ENCODE peak calls at places on chromosomes 12 and 14, in eight cellular contexts. S is dorsolateral prefrontal cortex, T is thoracic aorta, U is B cell, M is GM06990, C is left ventricle myocardium inferior, Q is heart right ventricle, Y is astrocyte of the spinal cord. A is an unnamed sample.
A peak's percentile ranks its signal among the peaks of the same experiment; 100 is the strongest.

GRCh38 chr12:58757422-58757821 is 162.9 kb downstream of the LRIG3 start:
- DNase-seq in S (no peak), T (no peak), U (no peak), M (no peak), C (no peak), Q (no peak), Y (peak; percentile 92), A (no peak)

GRCh38 chr12:6955462-6956331 is 4.5 kb downstream of the PTPN6 start:
- DNase-seq in S (no peak), T (no peak), U (no peak), M (no peak), C (peak; percentile 2), Q (no peak), Y (no peak), A (no peak)

GRCh38 chr12:79121486-79121885 is 256.9 kb downstream of the SYT1 start:
- DNase-seq in S (no peak), T (no peak), U (no peak), M (no peak), C (no peak), Q (no peak), Y (no peak), A (no peak)

GRCh38 chr12:125944446-125944845 is 879.2 kb downstream of the AACS start:
- DNase-seq in S (no peak), T (no peak), U (no peak), M (no peak), C (no peak), Q (no peak), Y (no peak), A (no peak)

GRCh38 chr12:108918206-108918605 is 38.3 kb downstream of the DAO start:
- DNase-seq in S (no peak), T (no peak), U (no peak), M (no peak), C (no peak), Q (no peak), Y (no peak), A (no peak)

GRCh38 chr14:76564471-76565119 is 188.7 kb downstream of the ESRRB start:
- DNase-seq in S (no peak), T (no peak), U (no peak), M (no peak), C (no peak), Q (no peak), Y (no peak), A (no peak)

GRCh38 chr12:88854260-88854659 is 274.0 kb upstream of the KITLG start:
- DNase-seq in S (no peak), T (no peak), U (no peak), M (no peak), C (no peak), Q (no peak), Y (peak; percentile 72), A (no peak)

GRCh38 chr14:101880016-101880297 is 84.4 kb upstream of the DYNC1H1 start:
- DNase-seq in S (no peak), T (no peak), U (no peak), M (no peak), C (no peak), Q (no peak), Y (no peak), A (no peak)

GRCh38 chr14:81990312-81990761 is 456.7 kb upstream of the SEL1L start:
- DNase-seq in S (no peak), T (no peak), U (peak; percentile 38), M (no peak), C (no peak), Q (peak; percentile 20), Y (peak; percentile 42), A (peak; percentile 40)

GRCh38 chr14:91873476-91874265 is 6.3 kb upstream of the TC2N start:
- DNase-seq in S (no peak), T (no peak), U (peak; percentile 59), M (peak; percentile 71), C (no peak), Q (no peak), Y (no peak), A (no peak)

GRCh38 chr12:19030180-19030579 is 99.4 kb upstream of the PLEKHA5 start:
- DNase-seq in S (no peak), T (no peak), U (no peak), M (no peak), C (no peak), Q (no peak), Y (no peak), A (no peak)

GRCh38 chr12:128387811-128388422 is 120.9 kb downstream of the TMEM132C start:
- DNase-seq in S (no peak), T (no peak), U (peak; percentile 2), M (peak; percentile 4), C (no peak), Q (peak; percentile 37), Y (no peak), A (peak; percentile 68)

GRCh38 chr12:130049666-130050065 is 112.6 kb upstream of the FZD10 start:
- DNase-seq in S (no peak), T (no peak), U (no peak), M (no peak), C (no peak), Q (no peak), Y (no peak), A (no peak)

GRCh38 chr12:101698782-101699347 is 1.4 kb downstream of the CHPT1 start:
- DNase-seq in S (no peak), T (no peak), U (no peak), M (no peak), C (no peak), Q (no peak), Y (peak; percentile 29), A (no peak)
- TF ChIP-seq CTCF in S (peak; percentile 21), T (no peak), U (peak; percentile 20), M (peak; percentile 30), C (peak; percentile 22), Q (no peak), Y (peak; percentile 43), A (peak; percentile 10)

GRCh38 chr12:54956322-54956721 is 28.2 kb downstream of the TESPA1 start:
- DNase-seq in S (no peak), T (no peak), U (no peak), M (no peak), C (no peak), Q (no peak), Y (no peak), A (no peak)

GRCh38 chr12:54961190-54961589 is 23.4 kb downstream of the TESPA1 start:
- DNase-seq in S (no peak), T (no peak), U (no peak), M (no peak), C (no peak), Q (no peak), Y (no peak), A (no peak)

GRCh38 chr12:54956818-54957641 is 27.5 kb downstream of the TESPA1 start:
- DNase-seq in S (no peak), T (no peak), U (no peak), M (no peak), C (no peak), Q (no peak), Y (no peak), A (no peak)

GRCh38 chr12:54959291-54960018 is 25.1 kb downstream of the TESPA1 start:
- DNase-seq in S (no peak), T (no peak), U (no peak), M (no peak), C (no peak), Q (no peak), Y (no peak), A (no peak)

DNA sequence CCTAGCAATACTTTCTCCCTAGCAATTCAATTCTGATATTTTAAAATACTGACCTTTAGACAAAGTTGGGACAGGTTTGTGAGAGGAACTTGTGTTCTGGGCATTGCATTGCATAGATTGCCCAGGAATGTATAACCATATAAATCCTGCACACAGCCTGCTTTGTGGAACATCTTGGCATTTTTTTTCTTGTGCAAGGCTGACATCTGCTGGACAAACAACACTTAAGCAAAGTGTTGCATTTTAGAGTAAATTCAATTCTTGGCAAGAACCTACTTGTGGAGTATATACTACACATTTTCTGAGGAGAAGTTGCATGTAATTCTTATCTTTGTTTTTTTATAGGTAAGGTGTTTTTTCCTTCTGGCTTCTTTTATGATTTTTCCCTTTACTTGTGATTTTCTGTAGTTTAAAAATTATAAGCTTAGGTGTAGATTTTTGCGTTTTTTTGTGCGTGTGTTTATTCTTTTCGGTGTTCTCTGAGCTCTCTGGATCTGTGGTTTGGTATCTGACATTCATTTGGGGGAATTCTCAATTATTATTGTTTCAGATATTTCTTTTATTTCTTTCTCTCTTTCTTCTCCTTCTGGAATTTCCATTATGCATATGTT is 26.4 kb downstream of the TESPA1 start:
- DNase-seq in S (no peak), T (no peak), U (peak; percentile 51), M (no peak), C (no peak), Q (peak; percentile 51), Y (peak; percentile 75), A (peak; percentile 31)
- TF ChIP-seq CTCF in S (peak; percentile 92), T (peak; percentile 50), U (peak; percentile 77), M (peak; percentile 50), C (peak; percentile 74), Q (peak; percentile 58), Y (peak; percentile 56), A (peak; percentile 83)

DNA sequence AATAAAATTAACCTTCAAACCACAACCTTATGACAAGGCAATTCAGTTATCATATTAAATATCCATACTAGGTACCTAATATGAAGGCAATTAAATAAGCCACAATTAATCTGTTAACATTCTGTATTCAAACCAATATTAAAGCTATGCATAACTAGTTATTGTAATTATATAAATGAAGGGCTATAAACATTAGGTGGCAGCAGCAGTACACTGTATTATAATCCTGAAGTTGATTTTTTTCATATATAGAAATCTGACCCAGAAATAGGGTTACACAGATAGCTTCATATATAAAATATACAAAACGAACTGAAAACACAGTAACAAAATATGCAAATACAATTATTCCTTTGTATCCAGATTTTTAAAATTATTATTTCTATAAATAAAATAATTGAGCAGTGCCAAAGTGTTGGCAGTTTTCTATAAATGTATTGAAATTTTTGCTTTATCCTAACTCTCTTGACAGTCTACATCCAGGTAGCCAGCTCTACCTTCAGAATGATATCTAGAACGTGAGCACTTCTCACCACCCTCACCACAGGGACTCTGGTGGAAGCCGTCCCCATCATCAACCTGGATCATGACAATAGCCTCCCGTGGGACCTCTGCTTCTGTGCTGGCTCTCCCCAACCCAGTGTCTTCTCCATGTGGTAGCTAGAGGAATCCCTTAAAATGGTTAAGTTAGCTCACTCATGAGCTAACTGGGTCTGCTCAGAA is 136.2 kb downstream of the MED13L start:
- DNase-seq in S (no peak), T (no peak), U (no peak), M (no peak), C (no peak), Q (no peak), Y (no peak), A (no peak)
- TF ChIP-seq CTCF in S (peak; percentile 55), T (no peak), U (peak; percentile 45), M (peak; percentile 5), C (peak; percentile 46), Q (no peak), Y (peak; percentile 8), A (no peak)

GRCh38 chr14:23573384-23573783 is 5.2 kb downstream of the JPH4 start:
- DNase-seq in S (peak; percentile 89), T (no peak), U (no peak), M (no peak), C (no peak), Q (no peak), Y (no peak), A (no peak)

GRCh38 chr14:23572524-23572828 is 4.9 kb upstream of the AP1G2 start:
- DNase-seq in S (no peak), T (no peak), U (no peak), M (no peak), C (no peak), Q (no peak), Y (no peak), A (no peak)

GRCh38 chr14:23570806-23571483 is 3.4 kb upstream of the AP1G2 start:
- DNase-seq in S (no peak), T (no peak), U (peak; percentile 3), M (no peak), C (no peak), Q (no peak), Y (no peak), A (no peak)

GRCh38 chr14:23571701-23572523 is 4.3 kb upstream of the AP1G2 start:
- DNase-seq in S (no peak), T (no peak), U (no peak), M (no peak), C (no peak), Q (no peak), Y (no peak), A (no peak)

GRCh38 chr14:23572841-23573240 is 5.2 kb upstream of the AP1G2 start:
- DNase-seq in S (no peak), T (no peak), U (no peak), M (no peak), C (no peak), Q (no peak), Y (no peak), A (no peak)
- TF ChIP-seq CTCF in S (no peak), T (no peak), U (no peak), M (no peak), C (no peak), Q (no peak), Y (no peak), A (no peak)